ENCODE peak calls at places on chromosomes 16 and 17, in five cellular contexts. K is fibroblast of mammary gland, L is mammary epithelial cell, D is choroid plexus epithelial cell, Z is BJ. V is an unnamed sample.

GRCh38 chr17:31572341-31572740 is 180.9 kb downstream of the RAB11FIP4 start:
- DNase-seq in K (no peak), D (no peak), Z (no peak), L (no peak), V (no peak)

GRCh38 chr17:31453896-31454295 is 62.4 kb downstream of the RAB11FIP4 start:
- DNase-seq in D (no peak), L (no peak), Z (no peak), K (no peak), V (no peak)

GRCh38 chr17:64506576-64507417 is at the start of gene CEP95:
- DNase-seq in K (peak; percentile 98), Z (peak; percentile 80), L (peak; percentile 99), D (peak; percentile 99), V (peak; percentile 93)

GRCh38 chr16:29862383-29862883 is 593 bp downstream of the CDIPT start:
- DNase-seq in L (peak; percentile 30), Z (no peak), K (no peak), D (peak; percentile 35), V (peak; percentile 35)

GRCh38 chr17:65013613-65014391 is 42.7 kb downstream of the GNA13 start:
- DNase-seq in Z (peak; percentile 57), D (peak; percentile 93), K (peak; percentile 89), L (peak; percentile 84), V (no peak)

GRCh38 chr16:84096447-84097005 is 20.2 kb downstream of the MBTPS1 start:
- DNase-seq in Z (no peak), D (no peak), K (no peak), L (no peak), V (no peak)

GRCh38 chr16:1545044-1545736 is 11.7 kb downstream of the TMEM204 start:
- DNase-seq in Z (no peak), D (no peak), L (no peak), K (no peak), V (no peak)

GRCh38 chr17:67390646-67391480 is 13.8 kb downstream of the PITPNC1 start:
- DNase-seq in Z (peak; percentile 90), K (peak; percentile 99), L (peak; percentile 96), D (peak; percentile 87), V (peak; percentile 25)

GRCh38 chr16:74309789-74310781 is 13.5 kb downstream of the PSMD7 start:
- DNase-seq in K (peak; percentile 69), L (peak; percentile 34), Z (no peak), D (peak; percentile 76), V (peak; percentile 29)

GRCh38 chr17:1360975-1361374 is 39.0 kb downstream of the YWHAE start:
- DNase-seq in Z (no peak), L (no peak), D (no peak), K (no peak), V (no peak)

GRCh38 chr17:55962931-55963378 is 190.3 kb upstream of the ANKFN1 start:
- DNase-seq in Z (no peak), K (no peak), D (no peak), L (no peak), V (no peak)

GRCh38 chr16:85256190-85256739 is 144.0 kb upstream of the CIBAR2 start:
- DNase-seq in Z (no peak), D (no peak), K (no peak), L (no peak), V (no peak)

GRCh38 chr17:40342575-40343058 is 21.9 kb downstream of the GJD3 start:
- DNase-seq in Z (no peak), K (no peak), D (no peak), L (no peak), V (no peak)
- TF ChIP-seq CTCF in Z (no peak), K (no peak), D (no peak), L (no peak), V (no peak)

DNA sequence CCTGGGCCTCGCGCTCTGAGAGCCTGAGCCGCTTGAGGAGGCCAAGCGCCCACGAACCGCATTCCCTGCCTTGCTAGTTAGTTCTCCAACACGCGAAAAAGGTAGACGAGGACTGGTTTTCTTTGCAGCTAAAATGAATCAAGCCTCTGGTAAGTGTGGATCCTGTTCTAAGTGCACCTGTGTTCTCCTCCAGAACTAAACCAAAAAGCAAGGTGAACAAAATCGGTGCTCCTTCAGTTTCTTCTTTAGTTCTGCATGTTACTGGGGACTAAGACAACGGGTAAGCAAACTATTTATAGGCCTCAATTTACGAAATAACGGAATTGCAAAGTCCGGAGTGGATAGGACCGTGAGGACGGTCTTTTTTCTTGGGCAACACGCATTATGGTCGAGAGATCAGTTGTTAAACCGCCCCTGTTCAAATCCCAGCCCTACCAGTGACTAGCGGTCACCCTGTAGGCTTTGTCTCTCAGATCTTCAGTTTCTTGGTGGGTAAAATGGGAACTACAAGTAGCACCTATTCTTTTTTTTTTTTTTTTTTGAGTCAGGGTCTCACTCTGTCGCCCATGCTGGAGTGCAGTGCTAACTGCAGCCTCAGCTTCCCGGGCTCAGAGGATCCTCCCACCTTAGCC is 993 bp upstream of the ANKRD11 start:
- DNase-seq in D (peak; percentile 49), K (no peak), Z (no peak), L (no peak), V (no peak)
- TF ChIP-seq CTCF in D (peak; percentile 25), K (peak; percentile 12), Z (peak; percentile 30), L (no peak), V (peak; percentile 13)

DNA sequence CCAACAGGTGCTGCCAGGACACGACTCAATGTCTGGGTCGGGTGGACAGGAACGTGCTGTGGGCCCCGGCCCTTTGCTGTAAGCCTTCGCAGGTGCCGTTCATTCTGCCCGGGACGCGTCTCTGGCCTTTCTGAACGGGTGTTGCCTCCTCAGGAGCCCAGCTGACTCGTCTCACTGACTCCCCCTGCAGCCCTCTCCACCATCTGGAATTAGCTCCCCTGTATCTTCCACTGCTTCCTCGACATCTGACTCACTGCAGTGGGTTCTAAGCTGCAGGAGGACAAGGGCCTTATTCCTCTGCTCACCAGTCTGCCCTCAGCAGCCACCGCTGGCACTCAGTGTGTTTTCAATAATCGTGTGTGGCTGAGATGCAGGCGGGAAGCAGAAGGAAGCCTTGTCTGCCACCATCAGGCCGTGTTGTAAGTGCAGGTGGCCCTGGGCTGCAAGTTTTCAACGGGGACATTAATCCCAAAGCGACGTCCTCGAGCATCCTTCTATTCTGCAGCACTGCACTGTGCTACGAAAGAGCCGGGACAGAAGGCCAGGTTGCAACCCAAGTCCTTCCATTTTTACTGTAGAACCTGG is 256.2 kb downstream of the FOXL1 start:
- DNase-seq in K (peak; percentile 71), L (no peak), D (peak; percentile 59), Z (no peak), V (peak; percentile 34)
- TF ChIP-seq CTCF in K (no peak), L (no peak), D (peak; percentile 44), Z (peak; percentile 26), V (no peak)

GRCh38 chr17:41549596-41550039 is 21.5 kb upstream of the KRT19 start:
- DNase-seq in Z (no peak), K (peak; percentile 18), L (no peak), D (peak; percentile 44), V (peak; percentile 69)
- TF ChIP-seq CTCF in Z (no peak), K (no peak), L (no peak), D (no peak), V (no peak)

V was measured in nephron progenitor cell.